ENCODE peak calls at places on chromosomes 16 and 17, in five cellular contexts. Z is keratinocyte, B is brain microvascular endothelial cell, L is stomach, Y is thoracic aorta. S is an unnamed sample. For H3K36me3 and H3K27me3, the result is how much of the 10 kb centered on the place peaks cover.

GRCh38 chr16:54374136-54374535 is 87.5 kb upstream of the IRX3 start:
- DNase-seq in Z (no peak), B (peak), L (no peak), Y (no peak), S (peak)

GRCh38 chr16:64159986-64160385 is 961.9 kb downstream of the CDH11 start:
- DNase-seq in Z (no peak), B (no peak), L (no peak), Y (no peak), S (no peak)

GRCh38 chr16:69328854-69329316 is 1.5 kb downstream of the PDF start:
- DNase-seq in Z (no peak), B (no peak), L (no peak), Y (no peak), S (no peak)

GRCh38 chr16:86538196-86538780 is 16.7 kb downstream of the MTHFSD start:
- DNase-seq in Z (no peak), B (no peak), L (no peak), Y (no peak), S (no peak)

GRCh38 chr17:4769628-4770027 is 2.1 kb upstream of the TM4SF5 start:
- DNase-seq in Z (no peak), B (no peak), L (no peak), Y (no peak), S (no peak)

GRCh38 chr16:79073560-79073959 is 527.0 kb downstream of the MAF start:
- DNase-seq in Z (no peak), B (no peak), L (no peak), Y (no peak), S (no peak)

GRCh38 chr17:55527520-55528118 is 16.4 kb upstream of the SMIM36 start:
- DNase-seq in Z (no peak), B (peak), L (no peak), Y (no peak), S (no peak)

GRCh38 chr16:13438064-13438463 is 481.9 kb upstream of the ERCC4 start:
- DNase-seq in Z (no peak), B (no peak), L (no peak), Y (no peak), S (no peak)

GRCh38 chr17:42456223-42457106 is 2.2 kb upstream of the ATP6V0A1 start:
- DNase-seq in Z (no peak), B (no peak), L (no peak), Y (no peak), S (no peak)

GRCh38 chr17:46027326-46028325 is 28.6 kb downstream of the STH start:
- DNase-seq in Z (no peak), B (no peak), L (no peak), Y (no peak), S (no peak)

GRCh38 chr17:63940584-63940983 is 8.5 kb upstream of the CD79B start:
- DNase-seq in Z (no peak), B (no peak), L (no peak), Y (no peak), S (no peak)

GRCh38 chr17:8729860-8730259 is 14.8 kb downstream of the CCDC42 start:
- DNase-seq in Z (no peak), B (no peak), L (no peak), Y (no peak), S (no peak)

GRCh38 chr17:50198026-50198669 is 3.3 kb downstream of the COL1A1 start:
- DNase-seq in Z (no peak), B (no peak), L (peak), Y (no peak), S (no peak)

GRCh38 chr17:41593306-41594095 is 6.8 kb upstream of the KRT14 start:
- DNase-seq in Z (no peak), B (no peak), L (no peak), Y (no peak), S (no peak)

GRCh38 chr17:46023783-46024388 is 24.8 kb downstream of the STH start:
- DNase-seq in Z (no peak), B (no peak), L (no peak), Y (no peak), S (no peak)

GRCh38 chr16:1054660-1055556 is 17.6 kb upstream of the SSTR5 start:
- DNase-seq in Z (no peak), B (no peak), L (peak), Y (no peak), S (peak)

GRCh38 chr17:50689251-50689650 is 18.5 kb downstream of the ANKRD40 start:
- DNase-seq in Z (no peak), B (peak), L (no peak), Y (no peak), S (no peak)

GRCh38 chr17:67434061-67434525 is 57.0 kb downstream of the PITPNC1 start:
- DNase-seq in Z (no peak), B (no peak), L (peak), Y (no peak), S (no peak)

GRCh38 chr17:82926716-82927115 is 86.9 kb upstream of the ZNF750 start:
- DNase-seq in Z (no peak), B (no peak), L (no peak), Y (no peak), S (no peak)
- H3K36me3 ChIP-seq in Z (under half), B (under half), L (half or more), Y (half or more), S (under half)

GRCh38 chr16:66493490-66494401 is 56.2 kb downstream of the TK2 start:
- DNase-seq in Z (no peak), B (no peak), L (peak), Y (no peak), S (no peak)
- H3K4me3 ChIP-seq in Z (no peak), B (no peak), L (no peak), Y (no peak), S (no peak)

DNA sequence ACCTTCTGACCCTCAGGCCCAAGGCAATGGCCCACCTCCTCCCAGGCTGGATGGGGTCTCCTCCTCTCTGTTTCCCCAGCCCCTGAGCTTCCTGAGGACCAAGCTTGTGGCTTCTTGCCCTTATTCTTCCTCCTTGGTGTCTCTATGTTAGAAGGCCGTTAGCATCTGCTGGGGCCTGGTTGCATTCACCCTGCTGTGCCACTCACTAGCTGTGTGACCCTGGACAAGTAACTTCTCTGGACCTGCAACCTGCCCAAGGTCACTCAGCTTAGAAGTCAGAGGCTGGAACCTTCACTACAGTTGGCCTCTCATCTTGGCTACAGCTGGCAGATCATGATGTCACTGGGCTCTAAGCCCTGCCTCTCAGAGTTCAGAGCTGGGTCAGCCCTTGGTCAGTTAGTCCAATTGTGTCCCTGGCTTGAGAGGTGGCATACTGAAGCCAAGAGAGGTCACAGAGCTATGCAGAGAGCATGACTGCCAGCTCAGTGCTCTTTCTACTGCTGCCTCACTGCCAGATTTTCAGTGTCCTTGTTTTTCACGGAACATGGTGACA is 3.0 kb downstream of the MT2A start:
- DNase-seq in Z (no peak), B (peak), L (peak), Y (peak), S (no peak)
- H3K27me3 ChIP-seq in Z (under half), B (under half), L (under half), Y (under half), S (under half)

GRCh38 chr16:58543685-58544084 is 28.4 kb downstream of the SETD6 start:
- DNase-seq in Z (no peak), B (no peak), L (no peak), Y (no peak), S (no peak)
- H3K36me3 ChIP-seq in Z (under half), B (half or more), L (half or more), Y (half or more), S (under half)